ENCODE peak calls at places on chromosome 10, in ten cellular contexts. Y is uterus; K is HFF-Myc; F is DND-41; J is psoas muscle; H is nephron progenitor cell; L is dorsolateral prefrontal cortex; P is CD8-positive, alpha-beta T cell; G is fibroblast of mammary gland; Q is neural crest cell. V is an unnamed sample.

GRCh38 chr10:43938810-43939209 is 290.1 kb upstream of the ZNF32 start:
- DNase-seq in Y (no peak), K (no peak), F (no peak), J (no peak), H (no peak), L (no peak), P (no peak), G (no peak), Q (no peak), V (no peak)

GRCh38 chr10:100020161-100020882 is 10.6 kb upstream of the DNMBP start:
- DNase-seq in Y (no peak), K (no peak), F (no peak), J (no peak), H (no peak), L (no peak), P (no peak), G (no peak), Q (no peak), V (peak)

GRCh38 chr10:110783509-110784103 is 88.1 kb upstream of the PDCD4 start:
- DNase-seq in Y (no peak), K (no peak), F (no peak), J (no peak), H (no peak), L (no peak), P (peak), G (peak), Q (no peak), V (no peak)

GRCh38 chr10:33485276-33485675 is 150.8 kb upstream of the NRP1 start:
- DNase-seq in Y (no peak), K (no peak), F (no peak), J (no peak), H (no peak), L (no peak), P (no peak), G (no peak), Q (no peak), V (no peak)

GRCh38 chr10:28878236-28878970 is 201.1 kb downstream of the BAMBI start:
- DNase-seq in Y (no peak), K (no peak), F (no peak), J (no peak), H (no peak), L (no peak), P (no peak), G (no peak), Q (no peak), V (no peak)

GRCh38 chr10:79201706-79202105 is 132.9 kb downstream of the ZMIZ1 start:
- DNase-seq in Y (no peak), K (no peak), F (no peak), J (no peak), H (no peak), L (no peak), P (no peak), G (no peak), Q (no peak), V (no peak)

GRCh38 chr10:87552248-87552914 is 47.7 kb downstream of the MINPP1 start:
- DNase-seq in Y (no peak), K (no peak), F (no peak), J (no peak), H (no peak), L (no peak), P (no peak), G (peak), Q (no peak), V (no peak)

GRCh38 chr10:72315611-72316385 is 38.9 kb downstream of the DNAJB12 start:
- DNase-seq in Y (peak), K (peak), F (no peak), J (peak), H (no peak), L (no peak), P (no peak), G (peak), Q (no peak), V (no peak)

GRCh38 chr10:43282881-43283280 is 16.0 kb upstream of the RASGEF1A start:
- DNase-seq in Y (no peak), K (no peak), F (no peak), J (no peak), H (peak), L (no peak), P (no peak), G (no peak), Q (peak), V (no peak)

GRCh38 chr10:125344573-125345121 is 184.3 kb upstream of the CTBP2 start:
- DNase-seq in Y (no peak), K (no peak), F (no peak), J (no peak), H (no peak), L (no peak), P (no peak), G (no peak), Q (no peak), V (no peak)

GRCh38 chr10:116125180-116125579 is 147.8 kb downstream of the GFRA1 start:
- DNase-seq in Y (no peak), K (no peak), F (no peak), J (no peak), H (no peak), L (no peak), P (no peak), G (no peak), Q (no peak), V (no peak)

GRCh38 chr10:48804740-48805182 is 120.1 kb downstream of the WDFY4 start:
- DNase-seq in Y (no peak), K (no peak), F (peak), J (no peak), H (no peak), L (no peak), P (no peak), G (no peak), Q (no peak), V (no peak)

GRCh38 chr10:114538544-114538906 is 119.5 kb downstream of the ABLIM1 start:
- DNase-seq in Y (no peak), K (no peak), F (peak), J (no peak), H (no peak), L (no peak), P (peak), G (no peak), Q (no peak), V (no peak)

GRCh38 chr10:124680675-124681074 is 63.5 kb downstream of the FAM53B start:
- DNase-seq in Y (no peak), K (no peak), F (no peak), J (peak), H (no peak), L (no peak), P (no peak), G (peak), Q (no peak), V (no peak)

GRCh38 chr10:117899181-117899683 is 147.5 kb downstream of the RAB11FIP2 start:
- DNase-seq in Y (no peak), K (no peak), F (no peak), J (no peak), H (peak), L (no peak), P (no peak), G (no peak), Q (no peak), V (no peak)

GRCh38 chr10:23391817-23392216 is 47.1 kb upstream of the OTUD1 start:
- DNase-seq in Y (no peak), K (no peak), F (no peak), J (no peak), H (no peak), L (no peak), P (no peak), G (no peak), Q (no peak), V (no peak)

GRCh38 chr10:96974348-96974747 is 142.2 kb downstream of the LCOR start:
- DNase-seq in Y (no peak), K (no peak), F (no peak), J (no peak), H (no peak), L (no peak), P (no peak), G (peak), Q (no peak), V (peak)

GRCh38 chr10:112883853-112884502 is 66.1 kb upstream of the TCF7L2 start:
- DNase-seq in Y (no peak), K (no peak), F (no peak), J (no peak), H (no peak), L (no peak), P (no peak), G (no peak), Q (no peak), V (no peak)

GRCh38 chr10:81036257-81036656 is 498.6 kb downstream of the SH2D4B start:
- DNase-seq in Y (no peak), K (no peak), F (no peak), J (no peak), H (no peak), L (no peak), P (no peak), G (no peak), Q (no peak), V (peak)

GRCh38 chr10:77333610-77334340 is 303.8 kb downstream of the KCNMA1 start:
- DNase-seq in Y (no peak), K (no peak), F (no peak), J (no peak), H (no peak), L (no peak), P (no peak), G (peak), Q (no peak), V (no peak)

GRCh38 chr10:11609492-11610093 is 1.9 kb downstream of the USP6NL start:
- DNase-seq in Y (no peak), K (no peak), F (no peak), J (no peak), H (no peak), L (no peak), P (no peak), G (no peak), Q (no peak), V (peak)

GRCh38 chr10:21926358-21926890 is 77.1 kb downstream of the DNAJC1 start:
- DNase-seq in Y (no peak), K (no peak), F (no peak), J (no peak), H (no peak), L (no peak), P (no peak), G (no peak), Q (no peak), V (no peak)

GRCh38 chr10:24858244-24858907 is 94.0 kb downstream of the PRTFDC1 start:
- DNase-seq in Y (no peak), K (no peak), F (no peak), J (no peak), H (peak), L (no peak), P (no peak), G (peak), Q (no peak), V (no peak)

GRCh38 chr10:538895-539294 is 150.6 kb downstream of the DIP2C start:
- DNase-seq in Y (no peak), K (no peak), F (no peak), J (no peak), H (no peak), L (no peak), P (no peak), G (peak), Q (no peak), V (no peak)

GRCh38 chr10:127679642-127680255 is 57.2 kb upstream of the FOXI2 start:
- DNase-seq in Y (no peak), K (no peak), F (peak), J (no peak), H (no peak), L (no peak), P (no peak), G (no peak), Q (no peak), V (no peak)
- TF ChIP-seq CTCF in Y (no peak), K (no peak), F (peak), J (no peak), H (peak), L (no peak), P (no peak), G (peak), Q (peak), V (peak)

GRCh38 chr10:90865400-90865799 is 6.4 kb upstream of the RPP30 start:
- DNase-seq in Y (no peak), K (no peak), F (no peak), J (no peak), H (no peak), L (no peak), P (no peak), G (peak), Q (no peak), V (no peak)
- TF ChIP-seq CTCF in Y (no peak), K (peak), F (peak), J (peak), H (no peak), L (peak), P (no peak), G (peak), Q (peak), V (peak)

GRCh38 chr10:102120987-102121738 is 995 bp upstream of the LDB1 start:
- DNase-seq in Y (peak), K (peak), F (peak), J (peak), H (peak), L (no peak), P (peak), G (peak), Q (peak), V (no peak)

GRCh38 chr10:102118867-102119266 is 1.3 kb downstream of the LDB1 start:
- DNase-seq in Y (peak), K (no peak), F (peak), J (no peak), H (peak), L (no peak), P (no peak), G (peak), Q (no peak), V (no peak)

GRCh38 chr10:102119417-102120141 is 589 bp downstream of the LDB1 start:
- DNase-seq in Y (peak), K (no peak), F (peak), J (peak), H (peak), L (no peak), P (peak), G (peak), Q (no peak), V (no peak)

GRCh38 chr10:102121739-102122372 is 1.7 kb upstream of the LDB1 start:
- DNase-seq in Y (peak), K (no peak), F (no peak), J (no peak), H (peak), L (no peak), P (no peak), G (peak), Q (no peak), V (no peak)

DNA sequence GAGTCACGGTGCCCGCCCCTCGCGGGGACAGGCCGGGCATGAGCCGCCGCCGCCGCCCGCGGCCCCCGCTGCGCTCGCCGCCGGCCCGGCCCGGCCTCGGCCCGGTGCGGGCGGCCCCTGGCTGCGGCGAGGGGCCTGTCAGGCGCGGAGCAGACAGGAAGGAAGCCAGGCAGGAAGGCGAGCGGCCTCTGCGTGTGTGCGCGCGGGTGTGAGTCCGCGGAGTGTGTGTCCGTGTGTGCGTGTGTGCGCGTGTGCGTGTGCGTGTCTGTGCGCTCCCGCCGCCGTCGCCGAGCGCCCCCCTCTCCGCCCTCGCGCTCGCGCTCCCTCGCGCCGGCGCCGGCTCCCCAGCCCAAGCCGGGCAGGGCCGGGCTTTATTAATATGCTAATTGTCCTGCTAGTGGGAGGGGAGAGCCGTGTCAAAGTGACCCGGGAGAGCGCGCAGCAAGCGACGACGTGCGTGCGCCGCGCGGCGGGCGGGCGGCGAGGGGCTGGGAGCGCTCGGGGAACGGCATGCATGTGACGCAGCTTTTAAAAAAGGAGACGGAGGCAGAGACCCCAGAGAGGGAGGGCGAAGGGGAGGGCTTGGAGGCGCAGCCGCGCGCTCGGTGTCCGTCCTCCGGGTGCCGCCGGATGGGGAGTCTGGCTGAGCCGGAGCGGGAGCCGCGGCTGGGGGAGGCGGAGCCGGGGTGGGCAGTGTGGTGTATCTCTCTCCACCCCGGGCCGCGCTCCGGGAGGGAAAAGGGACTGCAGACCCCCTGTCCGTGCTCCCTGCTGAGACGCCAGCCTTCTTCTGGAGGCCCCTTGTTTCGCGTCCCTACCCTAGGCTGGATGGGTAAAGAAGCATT is at the start of gene LDB1:
- DNase-seq in Y (peak), K (no peak), F (peak), J (peak), H (peak), L (peak), P (peak), G (peak), Q (peak), V (no peak)
- TF ChIP-seq CTCF in Y (peak), K (peak), F (peak), J (peak), H (no peak), L (peak), P (no peak), G (no peak), Q (no peak), V (no peak)

GRCh38 chr10:105502076-105502475 is 861.0 kb downstream of the SORCS3 start:
- DNase-seq in Y (no peak), K (no peak), F (no peak), J (no peak), H (no peak), L (no peak), P (no peak), G (no peak), Q (no peak), V (no peak)
- TF ChIP-seq CTCF in Y (no peak), K (no peak), F (no peak), J (no peak), H (no peak), L (no peak), P (no peak), G (no peak), Q (no peak), V (no peak)

GRCh38 chr10:132396495-132397035 is 435 bp upstream of the PWWP2B start:
- DNase-seq in Y (peak), K (no peak), F (peak), J (peak), H (peak), L (no peak), P (peak), G (peak), Q (peak), V (no peak)
- TF ChIP-seq CTCF in Y (peak), K (no peak), F (peak), J (peak), H (no peak), L (peak), P (peak), G (no peak), Q (peak), V (peak)

GRCh38 chr10:5977471-5978370 is at the start of gene IL15RA:
- DNase-seq in Y (peak), K (no peak), F (peak), J (peak), H (peak), L (no peak), P (peak), G (peak), Q (peak), V (peak)
- TF ChIP-seq CTCF in Y (peak), K (no peak), F (no peak), J (peak), H (no peak), L (peak), P (no peak), G (no peak), Q (no peak), V (peak)

GRCh38 chr10:105974803-105975456 is 1189.6 kb downstream of the SORCS1 start:
- DNase-seq in Y (no peak), K (no peak), F (no peak), J (no peak), H (peak), L (no peak), P (no peak), G (peak), Q (peak), V (no peak)
- TF ChIP-seq CTCF in Y (peak), K (peak), F (peak), J (peak), H (peak), L (peak), P (no peak), G (peak), Q (peak), V (peak)

GRCh38 chr10:95688648-95689047 is 5.1 kb downstream of the TCTN3 start:
- DNase-seq in Y (no peak), K (no peak), F (no peak), J (no peak), H (no peak), L (no peak), P (no peak), G (no peak), Q (no peak), V (no peak)
- TF ChIP-seq CTCF in Y (no peak), K (no peak), F (no peak), J (no peak), H (no peak), L (no peak), P (no peak), G (no peak), Q (no peak), V (peak)

GRCh38 chr10:104648421-104648820 is 7.3 kb downstream of the SORCS3 start:
- DNase-seq in Y (no peak), K (no peak), F (no peak), J (no peak), H (no peak), L (no peak), P (no peak), G (peak), Q (no peak), V (no peak)

GRCh38 chr10:104650072-104650471 is 9.0 kb downstream of the SORCS3 start:
- DNase-seq in Y (no peak), K (no peak), F (no peak), J (no peak), H (no peak), L (no peak), P (no peak), G (no peak), Q (no peak), V (no peak)
- TF ChIP-seq CTCF in Y (no peak), K (no peak), F (peak), J (no peak), H (peak), L (peak), P (no peak), G (peak), Q (peak), V (no peak)